ENCODE peak calls at places on chromosomes 6 and 20, in nine cellular contexts. One of them, this sample, is unnamed.

GRCh38 chr6:166474721-166475565 is 92.2 kb upstream of the MPC1 start:
- DNase-seq in CD4-positive, alpha-beta T cell: no peak
- DNase-seq in epithelial cell of esophagus: peak
- DNase-seq in fibroblast of villous mesenchyme: no peak
- DNase-seq in vagina: no peak
- DNase-seq in RWPE1: no peak
- DNase-seq in heart left ventricle: no peak
- DNase-seq in stomach: no peak
- DNase-seq in AG04449: no peak
- DNase-seq in this sample: no peak

GRCh38 chr20:48769111-48769879 is 58.5 kb downstream of the PREX1 start:
- DNase-seq in epithelial cell of esophagus: no peak
- DNase-seq in fibroblast of villous mesenchyme: peak
- DNase-seq in RWPE1: no peak
- DNase-seq in vagina: no peak
- DNase-seq in CD4-positive, alpha-beta T cell: peak
- DNase-seq in stomach: peak
- DNase-seq in AG04449: no peak
- DNase-seq in heart left ventricle: no peak
- DNase-seq in this sample: no peak

GRCh38 chr6:163572612-163573011 is 158.1 kb downstream of the QKI start:
- DNase-seq in epithelial cell of esophagus: no peak
- DNase-seq in vagina: no peak
- DNase-seq in CD4-positive, alpha-beta T cell: no peak
- DNase-seq in stomach: no peak
- DNase-seq in heart left ventricle: no peak
- DNase-seq in AG04449: no peak
- DNase-seq in RWPE1: no peak
- DNase-seq in fibroblast of villous mesenchyme: no peak
- DNase-seq in this sample: no peak

GRCh38 chr6:16388488-16388887 is 150.1 kb downstream of the GMPR start:
- DNase-seq in stomach: no peak
- DNase-seq in AG04449: no peak
- DNase-seq in heart left ventricle: no peak
- DNase-seq in epithelial cell of esophagus: no peak
- DNase-seq in fibroblast of villous mesenchyme: peak
- DNase-seq in CD4-positive, alpha-beta T cell: no peak
- DNase-seq in RWPE1: no peak
- DNase-seq in vagina: no peak
- DNase-seq in this sample: no peak

GRCh38 chr6:128158496-128158895 is 257.6 kb upstream of the THEMIS start:
- DNase-seq in vagina: no peak
- DNase-seq in CD4-positive, alpha-beta T cell: no peak
- DNase-seq in epithelial cell of esophagus: no peak
- DNase-seq in stomach: no peak
- DNase-seq in RWPE1: no peak
- DNase-seq in fibroblast of villous mesenchyme: peak
- DNase-seq in heart left ventricle: no peak
- DNase-seq in AG04449: no peak
- DNase-seq in this sample: no peak

GRCh38 chr6:7542065-7542877 is 800 bp downstream of the DSP start:
- DNase-seq in vagina: no peak
- DNase-seq in epithelial cell of esophagus: no peak
- DNase-seq in stomach: peak
- DNase-seq in fibroblast of villous mesenchyme: no peak
- DNase-seq in AG04449: no peak
- DNase-seq in CD4-positive, alpha-beta T cell: no peak
- DNase-seq in RWPE1: no peak
- DNase-seq in heart left ventricle: peak
- DNase-seq in this sample: no peak

GRCh38 chr6:143505111-143505510 is 6.4 kb downstream of the FUCA2 start:
- DNase-seq in fibroblast of villous mesenchyme: no peak
- DNase-seq in vagina: no peak
- DNase-seq in epithelial cell of esophagus: no peak
- DNase-seq in CD4-positive, alpha-beta T cell: no peak
- DNase-seq in AG04449: no peak
- DNase-seq in RWPE1: no peak
- DNase-seq in stomach: no peak
- DNase-seq in heart left ventricle: no peak
- DNase-seq in this sample: no peak

GRCh38 chr20:50389437-50389807 is 120.8 kb upstream of the PTPN1 start:
- DNase-seq in CD4-positive, alpha-beta T cell: no peak
- DNase-seq in epithelial cell of esophagus: no peak
- DNase-seq in stomach: peak
- DNase-seq in AG04449: no peak
- DNase-seq in fibroblast of villous mesenchyme: no peak
- DNase-seq in RWPE1: no peak
- DNase-seq in heart left ventricle: peak
- DNase-seq in vagina: no peak
- DNase-seq in this sample: no peak

GRCh38 chr6:125867483-125867935 is 76.7 kb downstream of the NCOA7 start:
- DNase-seq in fibroblast of villous mesenchyme: peak
- DNase-seq in RWPE1: peak
- DNase-seq in AG04449: peak
- DNase-seq in vagina: no peak
- DNase-seq in CD4-positive, alpha-beta T cell: no peak
- DNase-seq in epithelial cell of esophagus: peak
- DNase-seq in heart left ventricle: no peak
- DNase-seq in stomach: no peak
- DNase-seq in this sample: no peak

GRCh38 chr6:75752365-75752764 is 3.3 kb downstream of the MYO6 start:
- DNase-seq in RWPE1: no peak
- DNase-seq in stomach: no peak
- DNase-seq in fibroblast of villous mesenchyme: no peak
- DNase-seq in CD4-positive, alpha-beta T cell: no peak
- DNase-seq in AG04449: no peak
- DNase-seq in heart left ventricle: no peak
- DNase-seq in epithelial cell of esophagus: peak
- DNase-seq in vagina: no peak
- DNase-seq in this sample: no peak

GRCh38 chr20:52305843-52306242 is 114.3 kb upstream of the ZFP64 start:
- DNase-seq in AG04449: no peak
- DNase-seq in heart left ventricle: no peak
- DNase-seq in stomach: no peak
- DNase-seq in vagina: peak
- DNase-seq in epithelial cell of esophagus: no peak
- DNase-seq in RWPE1: no peak
- DNase-seq in CD4-positive, alpha-beta T cell: peak
- DNase-seq in fibroblast of villous mesenchyme: no peak
- DNase-seq in this sample: no peak

GRCh38 chr6:44645276-44645675 is 257.8 kb downstream of the CDC5L start:
- DNase-seq in vagina: no peak
- DNase-seq in fibroblast of villous mesenchyme: no peak
- DNase-seq in RWPE1: no peak
- DNase-seq in heart left ventricle: no peak
- DNase-seq in stomach: no peak
- DNase-seq in CD4-positive, alpha-beta T cell: no peak
- DNase-seq in epithelial cell of esophagus: no peak
- DNase-seq in AG04449: no peak
- DNase-seq in this sample: no peak

GRCh38 chr6:87154641-87155271 is 609 bp upstream of the ZNF292 start:
- DNase-seq in RWPE1: peak
- DNase-seq in vagina: no peak
- DNase-seq in AG04449: peak
- DNase-seq in fibroblast of villous mesenchyme: peak
- DNase-seq in heart left ventricle: no peak
- DNase-seq in CD4-positive, alpha-beta T cell: peak
- DNase-seq in stomach: no peak
- DNase-seq in epithelial cell of esophagus: peak
- DNase-seq in this sample: peak

GRCh38 chr6:3209114-3210023 is 18.1 kb downstream of the TUBB2B start:
- DNase-seq in CD4-positive, alpha-beta T cell: no peak
- DNase-seq in heart left ventricle: no peak
- DNase-seq in epithelial cell of esophagus: peak
- DNase-seq in stomach: peak
- DNase-seq in fibroblast of villous mesenchyme: peak
- DNase-seq in vagina: no peak
- DNase-seq in AG04449: peak
- DNase-seq in RWPE1: peak
- DNase-seq in this sample: no peak

GRCh38 chr6:120055071-120055470 is 705.5 kb upstream of the MAN1A1 start:
- DNase-seq in CD4-positive, alpha-beta T cell: no peak
- DNase-seq in fibroblast of villous mesenchyme: no peak
- DNase-seq in epithelial cell of esophagus: no peak
- DNase-seq in AG04449: no peak
- DNase-seq in heart left ventricle: no peak
- DNase-seq in vagina: no peak
- DNase-seq in stomach: no peak
- DNase-seq in RWPE1: no peak
- DNase-seq in this sample: no peak

GRCh38 chr6:120058410-120058809 is 708.8 kb upstream of the MAN1A1 start:
- DNase-seq in fibroblast of villous mesenchyme: no peak
- DNase-seq in AG04449: no peak
- DNase-seq in epithelial cell of esophagus: no peak
- DNase-seq in RWPE1: no peak
- DNase-seq in vagina: no peak
- DNase-seq in stomach: no peak
- DNase-seq in CD4-positive, alpha-beta T cell: no peak
- DNase-seq in heart left ventricle: no peak
- DNase-seq in this sample: no peak

DNA sequence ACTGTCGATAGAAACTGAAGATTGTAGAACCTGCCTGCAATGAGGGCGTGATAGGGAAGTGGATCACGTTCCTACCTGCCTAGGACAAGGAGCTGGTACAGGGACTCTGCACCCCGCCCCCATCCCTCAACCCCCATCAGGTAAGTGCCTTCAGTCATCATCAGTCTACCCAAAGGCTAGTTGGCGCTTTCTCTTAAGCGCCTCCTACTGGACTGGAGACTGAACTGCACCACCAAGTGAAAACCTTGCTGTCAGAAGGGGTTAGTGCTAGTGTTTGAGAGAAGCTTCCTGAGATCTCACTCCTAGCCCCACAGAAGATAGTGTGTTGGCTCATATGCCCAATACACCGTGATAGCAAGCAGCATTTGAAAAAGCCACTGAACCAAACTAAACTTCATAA is 706.5 kb upstream of the MAN1A1 start:
- DNase-seq in epithelial cell of esophagus: peak
- DNase-seq in stomach: no peak
- DNase-seq in fibroblast of villous mesenchyme: no peak
- DNase-seq in CD4-positive, alpha-beta T cell: no peak
- DNase-seq in heart left ventricle: no peak
- DNase-seq in vagina: no peak
- DNase-seq in AG04449: no peak
- DNase-seq in RWPE1: no peak
- DNase-seq in this sample: peak
- TF ChIP-seq CTCF in epithelial cell of esophagus: peak
- TF ChIP-seq CTCF in stomach: no peak
- TF ChIP-seq CTCF in fibroblast of villous mesenchyme: no peak
- TF ChIP-seq CTCF in CD4-positive, alpha-beta T cell: no peak
- TF ChIP-seq CTCF in heart left ventricle: no peak
- TF ChIP-seq CTCF in vagina: no peak
- TF ChIP-seq CTCF in AG04449: no peak
- TF ChIP-seq CTCF in RWPE1: peak
- TF ChIP-seq CTCF in this sample: peak

GRCh38 chr6:146526192-146526591 is 17.4 kb upstream of the RAB32 start:
- DNase-seq in CD4-positive, alpha-beta T cell: no peak
- DNase-seq in AG04449: no peak
- DNase-seq in fibroblast of villous mesenchyme: no peak
- DNase-seq in heart left ventricle: no peak
- DNase-seq in epithelial cell of esophagus: peak
- DNase-seq in RWPE1: no peak
- DNase-seq in vagina: no peak
- DNase-seq in stomach: no peak
- DNase-seq in this sample: no peak
- TF ChIP-seq CTCF in CD4-positive, alpha-beta T cell: no peak
- TF ChIP-seq CTCF in AG04449: no peak
- TF ChIP-seq CTCF in fibroblast of villous mesenchyme: peak
- TF ChIP-seq CTCF in heart left ventricle: peak
- TF ChIP-seq CTCF in epithelial cell of esophagus: peak
- TF ChIP-seq CTCF in RWPE1: peak
- TF ChIP-seq CTCF in vagina: no peak
- TF ChIP-seq CTCF in stomach: no peak
- TF ChIP-seq CTCF in this sample: no peak

GRCh38 chr20:62214067-62214466 is 6.0 kb downstream of the HRH3 start:
- DNase-seq in RWPE1: no peak
- DNase-seq in AG04449: no peak
- DNase-seq in CD4-positive, alpha-beta T cell: no peak
- DNase-seq in stomach: no peak
- DNase-seq in epithelial cell of esophagus: no peak
- DNase-seq in vagina: no peak
- DNase-seq in fibroblast of villous mesenchyme: no peak
- DNase-seq in heart left ventricle: no peak
- DNase-seq in this sample: no peak

GRCh38 chr20:62216636-62217566 is 3.2 kb downstream of the HRH3 start:
- DNase-seq in AG04449: no peak
- DNase-seq in fibroblast of villous mesenchyme: no peak
- DNase-seq in heart left ventricle: no peak
- DNase-seq in stomach: no peak
- DNase-seq in epithelial cell of esophagus: no peak
- DNase-seq in vagina: no peak
- DNase-seq in CD4-positive, alpha-beta T cell: no peak
- DNase-seq in RWPE1: no peak
- DNase-seq in this sample: no peak

GRCh38 chr20:62217913-62218773 is 1.9 kb downstream of the HRH3 start:
- DNase-seq in heart left ventricle: no peak
- DNase-seq in RWPE1: no peak
- DNase-seq in vagina: no peak
- DNase-seq in CD4-positive, alpha-beta T cell: no peak
- DNase-seq in stomach: no peak
- DNase-seq in fibroblast of villous mesenchyme: no peak
- DNase-seq in AG04449: no peak
- DNase-seq in epithelial cell of esophagus: no peak
- DNase-seq in this sample: no peak

GRCh38 chr20:62215020-62215990 is 4.8 kb downstream of the HRH3 start:
- DNase-seq in vagina: no peak
- DNase-seq in AG04449: no peak
- DNase-seq in RWPE1: no peak
- DNase-seq in stomach: no peak
- DNase-seq in CD4-positive, alpha-beta T cell: no peak
- DNase-seq in epithelial cell of esophagus: no peak
- DNase-seq in fibroblast of villous mesenchyme: no peak
- DNase-seq in heart left ventricle: no peak
- DNase-seq in this sample: no peak

GRCh38 chr20:62215991-62216635 is 4.0 kb downstream of the HRH3 start:
- DNase-seq in heart left ventricle: no peak
- DNase-seq in CD4-positive, alpha-beta T cell: no peak
- DNase-seq in AG04449: no peak
- DNase-seq in RWPE1: no peak
- DNase-seq in stomach: no peak
- DNase-seq in fibroblast of villous mesenchyme: no peak
- DNase-seq in vagina: no peak
- DNase-seq in epithelial cell of esophagus: no peak
- DNase-seq in this sample: no peak
- TF ChIP-seq CTCF in heart left ventricle: no peak
- TF ChIP-seq CTCF in CD4-positive, alpha-beta T cell: no peak
- TF ChIP-seq CTCF in AG04449: no peak
- TF ChIP-seq CTCF in RWPE1: no peak
- TF ChIP-seq CTCF in stomach: no peak
- TF ChIP-seq CTCF in fibroblast of villous mesenchyme: no peak
- TF ChIP-seq CTCF in vagina: no peak
- TF ChIP-seq CTCF in epithelial cell of esophagus: no peak
- TF ChIP-seq CTCF in this sample: no peak

DNA sequence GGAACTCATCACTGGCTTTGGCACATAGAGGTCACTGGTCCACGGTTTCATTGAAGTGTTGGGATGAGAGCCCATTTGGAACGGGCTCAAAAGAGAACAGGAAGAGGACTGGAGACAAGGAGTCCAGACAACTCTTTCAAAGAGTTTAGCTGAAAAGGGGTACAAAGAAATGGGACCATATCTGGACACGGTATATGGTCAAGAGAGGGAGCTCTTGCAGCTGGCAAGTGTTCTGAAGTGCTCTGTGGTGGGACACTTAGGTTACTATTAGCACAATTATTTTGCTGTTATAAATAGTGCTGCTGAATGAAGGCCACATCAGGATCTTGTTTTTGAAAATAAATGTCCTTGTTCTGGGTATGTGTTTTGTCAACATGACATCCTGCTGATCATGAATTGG is 4.6 kb downstream of the SGK2 start:
- DNase-seq in fibroblast of villous mesenchyme: peak
- DNase-seq in AG04449: no peak
- DNase-seq in CD4-positive, alpha-beta T cell: no peak
- DNase-seq in vagina: no peak
- DNase-seq in epithelial cell of esophagus: no peak
- DNase-seq in RWPE1: no peak
- DNase-seq in stomach: no peak
- DNase-seq in heart left ventricle: no peak
- DNase-seq in this sample: no peak
- TF ChIP-seq CTCF in fibroblast of villous mesenchyme: peak
- TF ChIP-seq CTCF in AG04449: no peak
- TF ChIP-seq CTCF in CD4-positive, alpha-beta T cell: no peak
- TF ChIP-seq CTCF in vagina: no peak
- TF ChIP-seq CTCF in epithelial cell of esophagus: no peak
- TF ChIP-seq CTCF in RWPE1: no peak
- TF ChIP-seq CTCF in stomach: no peak
- TF ChIP-seq CTCF in heart left ventricle: no peak
- TF ChIP-seq CTCF in this sample: no peak

This sample was measured in B cell.